ENCODE peak calls at places on chromosomes 2 and 18, in eight cellular contexts. X is dermis microvascular lymphatic vessel endothelial cell; L is neuronal stem cell; W is effector memory CD4-positive, alpha-beta T cell; T is NCI-H1436; H is activated CD8-positive, alpha-beta memory T cell treated with anti-CD3 and anti-CD28 coated beads, Interleukin-2, amount 50 U/mL, for 4 hours; E is activated naive CD8-positive, alpha-beta T cell treated with anti-CD3 and anti-CD28 coated beads, Interleukin-2, amount 50 U/mL, for 24 hours; Y is brain microvascular endothelial cell. G is an unnamed sample.

GRCh38 chr18:15198116-15198389 is 450.1 kb downstream of the ANKRD30B start:
- DNase-seq in X (no peak), E (no peak), H (no peak), T (no peak), W (no peak), L (no peak), Y (no peak), G (no peak)

GRCh38 chr18:36901277-36901701 is 72.4 kb downstream of the KIAA1328 start:
- DNase-seq in W (no peak), L (no peak), E (no peak), Y (no peak), T (no peak), H (no peak), X (no peak), G (no peak)

GRCh38 chr2:113240150-113240914 is 38.4 kb downstream of the PAX8 start:
- DNase-seq in W (no peak), E (no peak), X (peak; percentile 68), H (no peak), T (no peak), Y (peak; percentile 85), L (no peak), G (peak; percentile 51)

GRCh38 chr2:239246723-239247122 is 154.1 kb downstream of the HDAC4 start:
- DNase-seq in E (no peak), T (no peak), H (no peak), L (no peak), X (no peak), Y (no peak), W (no peak), G (no peak)

GRCh38 chr2:107932986-107933385 is 53.3 kb upstream of the SLC5A7 start:
- DNase-seq in X (no peak), Y (no peak), W (no peak), E (no peak), T (peak; percentile 25), H (no peak), L (no peak), G (no peak)

GRCh38 chr2:169222665-169223064 is 139.7 kb downstream of the LRP2 start:
- DNase-seq in T (no peak), L (no peak), H (no peak), Y (no peak), E (no peak), W (no peak), X (no peak), G (no peak)

GRCh38 chr2:155099784-155100183 is 401.3 kb downstream of the KCNJ3 start:
- DNase-seq in T (no peak), H (no peak), L (no peak), X (no peak), W (no peak), Y (no peak), E (no peak), G (peak; percentile 36)

GRCh38 chr18:45482286-45482685 is 133.0 kb upstream of the SLC14A2 start:
- DNase-seq in E (no peak), Y (peak; percentile 7), X (no peak), L (no peak), W (no peak), H (no peak), T (no peak), G (no peak)

GRCh38 chr2:219570194-219570923 is 980 bp downstream of the OBSL1 start:
- DNase-seq in Y (no peak), T (no peak), W (no peak), E (peak; percentile 11), H (no peak), L (peak; percentile 39), X (no peak), G (no peak)

GRCh38 chr18:69397096-69397495 is 3.6 kb upstream of the DOK6 start:
- DNase-seq in T (no peak), Y (peak; percentile 46), X (no peak), E (no peak), L (no peak), H (no peak), W (no peak), G (no peak)

GRCh38 chr2:16565481-16565880 is 100.2 kb downstream of the CYRIA start:
- DNase-seq in E (no peak), H (no peak), Y (no peak), L (no peak), X (no peak), T (no peak), W (no peak), G (no peak)